ENCODE peak calls at places on chromosome 1, in six cellular contexts. J is neural progenitor cell, U is PC-3, I is MM.1S, A is K562, Q is GM23338. P is an unnamed sample.

GRCh38 chr1:109827986-109828385 is 64.3 kb upstream of the EPS8L3 start:
- DNase-seq in A (peak; percentile 2), Q (no peak), U (no peak), I (no peak), J (no peak), P (no peak)

GRCh38 chr1:213561870-213562269 is 425.9 kb upstream of the PROX1 start:
- DNase-seq in A (no peak), J (no peak), I (no peak), U (no peak), Q (no peak), P (no peak)

GRCh38 chr1:46822248-46822826 is 23.5 kb downstream of the CYP4B1 start:
- DNase-seq in I (no peak), U (no peak), Q (peak; percentile 46), J (peak; percentile 51), A (no peak), P (no peak)

GRCh38 chr1:93021539-93022134 is 57.4 kb upstream of the MTF2 start:
- DNase-seq in Q (peak; percentile 64), A (peak; percentile 65), I (peak; percentile 59), J (peak; percentile 41), U (peak; percentile 69), P (peak; percentile 64)

GRCh38 chr1:8754993-8755392 is 62.4 kb downstream of the RERE start:
- DNase-seq in J (peak; percentile 13), U (no peak), A (no peak), Q (peak; percentile 46), I (no peak), P (no peak)

GRCh38 chr1:45508295-45509151 is 8.4 kb downstream of the MMACHC start:
- DNase-seq in A (no peak), J (no peak), Q (peak; percentile 43), U (no peak), I (no peak), P (peak; percentile 44)

GRCh38 chr1:18443573-18444520 is 36.9 kb upstream of the KLHDC7A start:
- DNase-seq in Q (no peak), A (no peak), J (no peak), I (no peak), U (no peak), P (no peak)

GRCh38 chr1:201538618-201539551 is at the start of gene NAV1:
- DNase-seq in Q (peak; percentile 75), J (peak; percentile 86), U (peak; percentile 71), I (no peak), A (peak; percentile 24), P (peak; percentile 94)

GRCh38 chr1:88802950-88803349 is 88.4 kb downstream of the GTF2B start:
- DNase-seq in J (no peak), Q (no peak), U (peak; percentile 51), I (no peak), A (no peak), P (peak; percentile 69)

GRCh38 chr1:6134741-6135510 is 45.2 kb downstream of the CHD5 start:
- DNase-seq in J (no peak), Q (no peak), I (no peak), A (no peak), U (no peak), P (no peak)

GRCh38 chr1:109259674-109260557 is 10.6 kb downstream of the CELSR2 start:
- DNase-seq in Q (no peak), J (peak; percentile 72), U (no peak), A (no peak), I (no peak), P (no peak)

GRCh38 chr1:88998716-88999115 is 6.3 kb upstream of the KYAT3 start:
- DNase-seq in A (peak; percentile 44), Q (peak; percentile 85), I (peak; percentile 79), J (peak; percentile 71), U (peak; percentile 93), P (peak; percentile 70)

GRCh38 chr1:3996846-3997705 is 97.0 kb upstream of the C1orf174 start:
- DNase-seq in J (no peak), I (no peak), A (no peak), Q (no peak), U (no peak), P (no peak)

GRCh38 chr1:56452027-56453011 is 127.0 kb downstream of the PLPP3 start:
- DNase-seq in Q (no peak), J (no peak), A (no peak), I (no peak), U (no peak), P (no peak)

GRCh38 chr1:116067564-116067887 is 43.7 kb upstream of the MAB21L3 start:
- DNase-seq in I (no peak), Q (no peak), A (no peak), J (no peak), U (peak; percentile 8), P (peak; percentile 92)

GRCh38 chr1:38093569-38094520 is 47.3 kb upstream of the POU3F1 start:
- DNase-seq in Q (no peak), A (no peak), I (no peak), U (no peak), J (no peak), P (no peak)

GRCh38 chr1:33383974-33384767 is 46.7 kb downstream of the PHC2 start:
- DNase-seq in J (no peak), Q (no peak), U (peak; percentile 55), I (no peak), A (no peak), P (peak; percentile 80)

GRCh38 chr1:117967472-117967871 is 37.9 kb downstream of the WDR3 start:
- DNase-seq in U (peak; percentile 48), J (peak; percentile 55), A (no peak), I (no peak), Q (peak; percentile 64), P (peak; percentile 52)

GRCh38 chr1:87906078-87906477 is 577.4 kb downstream of the LMO4 start:
- DNase-seq in U (no peak), Q (no peak), I (no peak), A (no peak), J (no peak), P (no peak)

GRCh38 chr1:156963621-156964020 is 43.2 kb downstream of the LRRC71 start:
- DNase-seq in Q (no peak), J (no peak), I (no peak), A (no peak), U (no peak), P (peak; percentile 13)

GRCh38 chr1:244801246-244801645 is 34.2 kb upstream of the COX20 start:
- DNase-seq in J (peak; percentile 50), Q (peak; percentile 73), A (peak; percentile 65), U (peak; percentile 83), I (peak; percentile 53), P (peak; percentile 62)

DNA sequence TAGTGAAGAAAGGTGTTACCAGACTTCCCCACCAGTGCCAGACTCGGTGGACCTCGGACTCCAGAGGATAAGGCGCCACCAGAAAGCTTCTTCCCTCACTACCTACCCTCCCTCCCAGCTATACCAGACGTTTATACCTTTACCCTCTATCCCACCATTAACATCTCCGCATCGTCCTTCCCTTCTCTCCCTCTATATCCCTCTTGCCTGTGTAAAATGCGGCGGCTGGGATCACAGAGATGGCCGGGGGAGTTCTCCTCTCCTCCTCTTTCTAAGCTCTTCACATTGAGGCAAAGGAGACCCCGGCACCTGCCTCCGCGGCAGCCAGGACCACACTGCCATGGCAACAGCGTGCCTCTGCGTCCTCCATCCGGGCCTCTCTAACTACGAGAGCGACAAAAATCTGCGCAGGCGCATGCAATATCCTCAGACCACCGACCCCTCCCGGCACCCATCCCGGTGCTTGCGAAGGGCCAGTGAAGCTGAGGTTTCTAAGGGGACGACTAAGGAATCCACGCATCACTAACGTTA is at the start of gene CCDC181:
- DNase-seq in A (peak; percentile 6), J (peak; percentile 97), U (no peak), Q (peak; percentile 97), I (peak; percentile 53), P (peak; percentile 41)
- TF ChIP-seq EZH2 in A (no peak), J (no peak), U (no peak), Q (no peak), I (no peak), P (no peak)

GRCh38 chr1:11211925-11212587 is 22.9 kb downstream of the ANGPTL7 start:
- DNase-seq in I (no peak), Q (no peak), U (no peak), J (no peak), A (no peak), P (no peak)

GRCh38 chr1:11215018-11216005 is 26.2 kb downstream of the ANGPTL7 start:
- DNase-seq in J (no peak), A (no peak), I (no peak), U (no peak), Q (no peak), P (no peak)

GRCh38 chr1:11211461-11211860 is 22.3 kb downstream of the ANGPTL7 start:
- DNase-seq in U (no peak), A (no peak), Q (no peak), I (no peak), J (no peak), P (no peak)

GRCh38 chr1:11216074-11216473 is 26.9 kb downstream of the ANGPTL7 start:
- DNase-seq in A (no peak), I (no peak), J (no peak), U (no peak), Q (no peak), P (no peak)
- H3K36me3 ChIP-seq in A (peaks cover 91% of the 10 kb centered on the region), I (peaks cover 11% of the 10 kb centered on the region), J (peaks cover 3% of the 10 kb centered on the region), U (peaks cover 49% of the 10 kb centered on the region), Q (peaks cover 58% of the 10 kb centered on the region), P (peaks cover 58% of the 10 kb centered on the region)

GRCh38 chr1:182238421-182238820 is 153.2 kb downstream of the GLUL start:
- DNase-seq in J (no peak), I (no peak), Q (no peak), A (no peak), U (no peak), P (no peak)

GRCh38 chr1:182237329-182237728 is 154.3 kb downstream of the GLUL start:
- DNase-seq in J (no peak), A (no peak), I (no peak), Q (no peak), U (peak; percentile 32), P (no peak)

GRCh38 chr1:182236651-182237077 is 154.9 kb downstream of the GLUL start:
- DNase-seq in A (no peak), I (no peak), Q (no peak), J (no peak), U (no peak), P (no peak)

GRCh38 chr1:182235952-182236650 is 155.5 kb downstream of the GLUL start:
- DNase-seq in U (peak; percentile 73), A (peak; percentile 91), I (no peak), J (no peak), Q (no peak), P (peak; percentile 52)

GRCh38 chr1:182235604-182235951 is 156.0 kb downstream of the GLUL start:
- DNase-seq in A (no peak), J (no peak), I (no peak), U (no peak), Q (no peak), P (no peak)
- H2AFZ ChIP-seq in A (peak overlapping the region; percentile 60), J (no peak overlapping the region), I (peak overlapping the region; percentile 35), U (peak overlapping the region; percentile 60), Q (peak overlapping the region; percentile 47), P (no peak overlapping the region)

DNA sequence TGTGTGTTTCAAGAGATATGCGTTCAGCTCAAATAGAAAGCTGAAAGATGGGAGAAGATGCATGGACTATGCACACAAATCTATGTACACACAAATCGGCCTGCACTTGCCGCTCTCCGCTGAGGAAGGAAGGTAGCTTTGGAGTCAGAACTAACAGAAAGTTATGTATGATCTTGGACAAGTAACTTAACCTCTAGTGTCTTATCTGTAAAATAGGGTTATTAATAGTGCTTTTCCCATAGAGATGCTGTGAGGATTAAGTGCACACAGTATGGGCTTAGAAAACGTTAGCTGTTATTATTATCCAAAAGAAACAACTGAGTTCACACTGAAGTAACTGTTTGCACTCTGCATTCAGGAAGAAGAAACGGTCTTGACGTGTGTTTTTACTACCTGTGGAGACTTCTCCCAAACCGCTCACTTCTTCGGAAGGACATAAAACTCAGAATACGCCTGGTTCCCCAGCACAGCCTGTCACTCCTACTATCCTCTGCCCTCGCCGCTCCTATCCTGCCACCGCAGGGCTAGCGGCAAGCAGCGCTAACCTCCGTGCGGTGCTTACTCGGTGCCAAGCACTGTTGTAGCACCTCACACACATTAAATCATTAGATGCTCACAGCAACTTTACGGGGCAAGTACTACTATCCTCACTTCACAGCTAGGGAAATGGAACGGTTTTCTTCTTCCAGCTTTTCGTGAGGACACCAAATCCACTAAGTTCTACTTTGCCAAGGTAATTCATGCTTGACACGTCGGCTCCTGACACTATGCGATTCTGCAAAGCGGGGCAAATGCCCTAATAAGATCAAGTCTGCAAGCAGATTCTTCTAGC is 1.3 kb downstream of the TGFBR3 start:
- DNase-seq in Q (peak; percentile 56), I (no peak), U (peak; percentile 19), A (peak; percentile 18), J (peak; percentile 59), P (peak; percentile 64)
- TF ChIP-seq EZH2 in Q (peak; percentile 72), I (no peak), U (no peak), A (no peak), J (peak; percentile 65), P (no peak)